ENCODE peak calls at places on chromosome 12, in seven cellular contexts. C, Q, B, R, H, D and Y are unnamed samples.

GRCh38 chr12:57620936-57621496 is 9.8 kb downstream of the ARHGEF25 start:
- DNase-seq in C (no peak), Q (no peak), B (no peak), R (no peak), H (peak; percentile 37), D (no peak), Y (no peak)

GRCh38 chr12:2168808-2169207 is 116.0 kb downstream of the CACNA1C start:
- DNase-seq in C (peak; percentile 41), Q (peak; percentile 60), B (no peak), R (no peak), H (no peak), D (no peak), Y (peak; percentile 20)

GRCh38 chr12:54220092-54220557 is 31.3 kb upstream of the SMUG1 start:
- DNase-seq in C (peak; percentile 94), Q (peak; percentile 84), B (peak; percentile 47), R (peak; percentile 67), H (peak; percentile 85), D (no peak), Y (no peak)

GRCh38 chr12:124240493-124240892 is 54.4 kb upstream of the RFLNA start:
- DNase-seq in C (peak; percentile 21), Q (no peak), B (no peak), R (peak; percentile 50), H (no peak), D (no peak), Y (peak; percentile 22)

GRCh38 chr12:59972941-59973340 is 377.1 kb downstream of the SLC16A7 start:
- DNase-seq in C (peak; percentile 71), Q (peak; percentile 39), B (no peak), R (no peak), H (no peak), D (no peak), Y (no peak)

GRCh38 chr12:12387521-12387920 is 30.6 kb downstream of the BORCS5 start:
- DNase-seq in C (peak; percentile 6), Q (peak; percentile 20), B (no peak), R (no peak), H (no peak), D (no peak), Y (no peak)

GRCh38 chr12:45425426-45425825 is 209.5 kb downstream of the ANO6 start:
- DNase-seq in C (no peak), Q (no peak), B (no peak), R (no peak), H (no peak), D (no peak), Y (no peak)

GRCh38 chr12:100163416-100164152 is 20.9 kb upstream of the BLTP3B start:
- DNase-seq in C (peak; percentile 59), Q (peak; percentile 37), B (peak; percentile 56), R (peak; percentile 82), H (peak; percentile 77), D (peak; percentile 25), Y (peak; percentile 93)

GRCh38 chr12:54385251-54385914 is 850 bp upstream of the ZNF385A start:
- DNase-seq in C (no peak), Q (no peak), B (no peak), R (peak; percentile 51), H (no peak), D (no peak), Y (no peak)

GRCh38 chr12:132356686-132357622 is 27.6 kb upstream of the GALNT9 start:
- DNase-seq in C (peak; percentile 64), Q (peak; percentile 63), B (no peak), R (no peak), H (no peak), D (no peak), Y (peak; percentile 99)

GRCh38 chr12:613996-614726 is 49.1 kb downstream of the NINJ2 start:
- DNase-seq in C (no peak), Q (no peak), B (no peak), R (no peak), H (no peak), D (no peak), Y (no peak)

GRCh38 chr12:15289192-15289591 is 33.1 kb upstream of the PTPRO start:
- DNase-seq in C (no peak), Q (no peak), B (no peak), R (no peak), H (no peak), D (no peak), Y (no peak)

GRCh38 chr12:80627773-80628172 is 79.7 kb upstream of the MYF6 start:
- DNase-seq in C (no peak), Q (peak; percentile 62), B (no peak), R (no peak), H (no peak), D (no peak), Y (no peak)

GRCh38 chr12:6792522-6793201 is 3.3 kb downstream of the CD4 start:
- DNase-seq in C (no peak), Q (no peak), B (no peak), R (no peak), H (peak; percentile 36), D (no peak), Y (no peak)

GRCh38 chr12:109269428-109269827 is 39.7 kb downstream of the FOXN4 start:
- DNase-seq in C (no peak), Q (no peak), B (no peak), R (no peak), H (no peak), D (no peak), Y (no peak)

GRCh38 chr12:124131671-124132058 is 158.7 kb downstream of the ZNF664 start:
- DNase-seq in C (no peak), Q (no peak), B (no peak), R (no peak), H (no peak), D (no peak), Y (no peak)

GRCh38 chr12:131242741-131243496 is 289.2 kb downstream of the ADGRD1 start:
- DNase-seq in C (peak; percentile 86), Q (no peak), B (no peak), R (no peak), H (no peak), D (no peak), Y (no peak)

GRCh38 chr12:115383668-115384067 is 699.7 kb upstream of the TBX3 start:
- DNase-seq in C (no peak), Q (peak; percentile 22), B (no peak), R (no peak), H (no peak), D (no peak), Y (peak; percentile 38)

GRCh38 chr12:102735104-102735503 is 181.9 kb downstream of the PAH start:
- DNase-seq in C (no peak), Q (no peak), B (no peak), R (no peak), H (no peak), D (no peak), Y (no peak)

GRCh38 chr12:131051155-131051473 is 97.4 kb downstream of the ADGRD1 start:
- DNase-seq in C (no peak), Q (no peak), B (no peak), R (no peak), H (no peak), D (no peak), Y (no peak)

GRCh38 chr12:1913377-1914115 is 4.9 kb downstream of the CACNA2D4 start:
- DNase-seq in C (no peak), Q (no peak), B (no peak), R (peak; percentile 1), H (peak; percentile 33), D (no peak), Y (no peak)

GRCh38 chr12:93819048-93819491 is 141.9 kb downstream of the CRADD start:
- DNase-seq in C (no peak), Q (no peak), B (no peak), R (no peak), H (no peak), D (no peak), Y (no peak)

GRCh38 chr12:122062832-122063690 is 15.5 kb upstream of the MLXIP start:
- DNase-seq in C (peak; percentile 97), Q (peak; percentile 87), B (no peak), R (no peak), H (peak; percentile 45), D (no peak), Y (peak; percentile 68)